ENCODE peak calls at places on chromosomes 2 and 18, in seven cellular contexts. One of them, this sample, is unnamed.

GRCh38 chr2:71705171-71705960 is 252.0 kb downstream of the DYSF start:
- DNase-seq in IMR-90: no peak
- DNase-seq in trophoblast cell: no peak
- DNase-seq in H9: no peak
- DNase-seq in neuronal stem cell: no peak
- DNase-seq in mesenchymal stem cell: no peak
- DNase-seq in H1: no peak
- DNase-seq in this sample: no peak

GRCh38 chr2:70143314-70144150 is 47.3 kb downstream of the C2orf42 start:
- DNase-seq in IMR-90: peak
- DNase-seq in trophoblast cell: peak
- DNase-seq in H9: peak
- DNase-seq in neuronal stem cell: no peak
- DNase-seq in mesenchymal stem cell: peak
- DNase-seq in H1: no peak
- DNase-seq in this sample: peak

GRCh38 chr2:231287696-231288095 is 89.3 kb downstream of the ARMC9 start:
- DNase-seq in IMR-90: no peak
- DNase-seq in trophoblast cell: no peak
- DNase-seq in H9: no peak
- DNase-seq in neuronal stem cell: no peak
- DNase-seq in mesenchymal stem cell: no peak
- DNase-seq in H1: no peak
- DNase-seq in this sample: no peak

GRCh38 chr2:186940463-186940862 is 91.5 kb upstream of the ZSWIM2 start:
- DNase-seq in IMR-90: no peak
- DNase-seq in trophoblast cell: no peak
- DNase-seq in H9: no peak
- DNase-seq in neuronal stem cell: no peak
- DNase-seq in mesenchymal stem cell: no peak
- DNase-seq in H1: no peak
- DNase-seq in this sample: no peak

GRCh38 chr2:172455121-172455515 is 27.7 kb downstream of the ITGA6 start:
- DNase-seq in IMR-90: no peak
- DNase-seq in trophoblast cell: peak
- DNase-seq in H9: no peak
- DNase-seq in neuronal stem cell: no peak
- DNase-seq in mesenchymal stem cell: no peak
- DNase-seq in H1: no peak
- DNase-seq in this sample: no peak

GRCh38 chr2:136381722-136382633 is 264.0 kb upstream of the CXCR4 start:
- DNase-seq in IMR-90: no peak
- DNase-seq in trophoblast cell: no peak
- DNase-seq in H9: no peak
- DNase-seq in neuronal stem cell: no peak
- DNase-seq in mesenchymal stem cell: no peak
- DNase-seq in H1: peak
- DNase-seq in this sample: no peak

GRCh38 chr18:23266717-23267446 is 131.6 kb downstream of the CABLES1 start:
- DNase-seq in IMR-90: no peak
- DNase-seq in trophoblast cell: no peak
- DNase-seq in H9: no peak
- DNase-seq in neuronal stem cell: no peak
- DNase-seq in mesenchymal stem cell: no peak
- DNase-seq in H1: no peak
- DNase-seq in this sample: no peak

GRCh38 chr2:241802806-241803318 is 6.1 kb upstream of the NEU4 start:
- DNase-seq in IMR-90: no peak
- DNase-seq in trophoblast cell: no peak
- DNase-seq in H9: peak
- DNase-seq in neuronal stem cell: no peak
- DNase-seq in mesenchymal stem cell: no peak
- DNase-seq in H1: no peak
- DNase-seq in this sample: no peak

GRCh38 chr18:67525328-67526110 is 9.0 kb upstream of the DSEL start:
- DNase-seq in IMR-90: peak
- DNase-seq in trophoblast cell: peak
- DNase-seq in H9: no peak
- DNase-seq in neuronal stem cell: peak
- DNase-seq in mesenchymal stem cell: peak
- DNase-seq in H1: no peak
- DNase-seq in this sample: peak

GRCh38 chr18:47746615-47747014 is 183.8 kb downstream of the SMAD2 start:
- DNase-seq in IMR-90: no peak
- DNase-seq in trophoblast cell: no peak
- DNase-seq in H9: no peak
- DNase-seq in neuronal stem cell: no peak
- DNase-seq in mesenchymal stem cell: no peak
- DNase-seq in H1: no peak
- DNase-seq in this sample: no peak

GRCh38 chr18:60062396-60062795 is 162.6 kb downstream of the PMAIP1 start:
- DNase-seq in IMR-90: no peak
- DNase-seq in trophoblast cell: no peak
- DNase-seq in H9: no peak
- DNase-seq in neuronal stem cell: no peak
- DNase-seq in mesenchymal stem cell: no peak
- DNase-seq in H1: no peak
- DNase-seq in this sample: no peak

GRCh38 chr2:159445307-159445706 is 158.8 kb upstream of the WDSUB1 start:
- DNase-seq in IMR-90: no peak
- DNase-seq in trophoblast cell: no peak
- DNase-seq in H9: no peak
- DNase-seq in neuronal stem cell: no peak
- DNase-seq in mesenchymal stem cell: no peak
- DNase-seq in H1: no peak
- DNase-seq in this sample: no peak

GRCh38 chr2:231672617-231673347 is 35.5 kb upstream of the PTMA start:
- DNase-seq in IMR-90: peak
- DNase-seq in trophoblast cell: peak
- DNase-seq in H9: peak
- DNase-seq in neuronal stem cell: no peak
- DNase-seq in mesenchymal stem cell: peak
- DNase-seq in H1: peak
- DNase-seq in this sample: peak

GRCh38 chr2:173652311-173652710 is 297.6 kb downstream of the CDCA7 start:
- DNase-seq in IMR-90: peak
- DNase-seq in trophoblast cell: peak
- DNase-seq in H9: no peak
- DNase-seq in neuronal stem cell: no peak
- DNase-seq in mesenchymal stem cell: peak
- DNase-seq in H1: no peak
- DNase-seq in this sample: peak

GRCh38 chr18:3906072-3906471 is 456.1 kb downstream of the TGIF1 start:
- DNase-seq in IMR-90: no peak
- DNase-seq in trophoblast cell: no peak
- DNase-seq in H9: no peak
- DNase-seq in neuronal stem cell: no peak
- DNase-seq in mesenchymal stem cell: no peak
- DNase-seq in H1: no peak
- DNase-seq in this sample: no peak

GRCh38 chr2:161250864-161251436 is 57.3 kb upstream of the PSMD14 start:
- DNase-seq in IMR-90: peak
- DNase-seq in trophoblast cell: peak
- DNase-seq in H9: peak
- DNase-seq in neuronal stem cell: no peak
- DNase-seq in mesenchymal stem cell: peak
- DNase-seq in H1: no peak
- DNase-seq in this sample: peak

GRCh38 chr18:28198588-28198987 is 21.7 kb upstream of the CDH2 start:
- DNase-seq in IMR-90: no peak
- DNase-seq in trophoblast cell: no peak
- DNase-seq in H9: no peak
- DNase-seq in neuronal stem cell: no peak
- DNase-seq in mesenchymal stem cell: no peak
- DNase-seq in H1: no peak
- DNase-seq in this sample: no peak

GRCh38 chr2:133418021-133418420 is 150.2 kb downstream of the NCKAP5 start:
- DNase-seq in IMR-90: no peak
- DNase-seq in trophoblast cell: no peak
- DNase-seq in H9: no peak
- DNase-seq in neuronal stem cell: no peak
- DNase-seq in mesenchymal stem cell: no peak
- DNase-seq in H1: no peak
- DNase-seq in this sample: no peak
- H3K18ac ChIP-seq in IMR-90: no peak
- H3K18ac ChIP-seq in trophoblast cell: no peak
- H3K18ac ChIP-seq in H9: no peak
- H3K18ac ChIP-seq in neuronal stem cell: no peak
- H3K18ac ChIP-seq in mesenchymal stem cell: no peak
- H3K18ac ChIP-seq in H1: no peak
- H3K18ac ChIP-seq in this sample: no peak

GRCh38 chr2:862723-863466 is 87.8 kb upstream of the SNTG2 start:
- DNase-seq in IMR-90: no peak
- DNase-seq in trophoblast cell: no peak
- DNase-seq in H9: peak
- DNase-seq in neuronal stem cell: no peak
- DNase-seq in mesenchymal stem cell: no peak
- DNase-seq in H1: no peak
- DNase-seq in this sample: no peak
- H3K4ac ChIP-seq in IMR-90: no peak
- H3K4ac ChIP-seq in trophoblast cell: no peak
- H3K4ac ChIP-seq in H9: no peak
- H3K4ac ChIP-seq in neuronal stem cell: no peak
- H3K4ac ChIP-seq in mesenchymal stem cell: no peak
- H3K4ac ChIP-seq in H1: no peak
- H3K4ac ChIP-seq in this sample: no peak

GRCh38 chr2:85772841-85773491 is 19.2 kb downstream of the ATOH8 start:
- DNase-seq in IMR-90: no peak
- DNase-seq in trophoblast cell: no peak
- DNase-seq in H9: no peak
- DNase-seq in neuronal stem cell: no peak
- DNase-seq in mesenchymal stem cell: no peak
- DNase-seq in H1: no peak
- DNase-seq in this sample: no peak
- H3K4me2 ChIP-seq in IMR-90: peak
- H3K4me2 ChIP-seq in trophoblast cell: peak
- H3K4me2 ChIP-seq in H9: no peak
- H3K4me2 ChIP-seq in neuronal stem cell: no peak
- H3K4me2 ChIP-seq in mesenchymal stem cell: peak
- H3K4me2 ChIP-seq in H1: peak
- H3K4me2 ChIP-seq in this sample: no peak

GRCh38 chr18:46435031-46435430 is 222.0 kb downstream of the LOXHD1 start:
- DNase-seq in IMR-90: no peak
- DNase-seq in trophoblast cell: no peak
- DNase-seq in H9: no peak
- DNase-seq in neuronal stem cell: no peak
- DNase-seq in mesenchymal stem cell: no peak
- DNase-seq in H1: no peak
- DNase-seq in this sample: no peak
- H3K18ac ChIP-seq in IMR-90: no peak
- H3K18ac ChIP-seq in trophoblast cell: no peak
- H3K18ac ChIP-seq in H9: no peak
- H3K18ac ChIP-seq in neuronal stem cell: no peak
- H3K18ac ChIP-seq in mesenchymal stem cell: no peak
- H3K18ac ChIP-seq in H1: no peak
- H3K18ac ChIP-seq in this sample: no peak

GRCh38 chr2:86031606-86032005 is 74.1 kb downstream of the POLR1A start:
- DNase-seq in IMR-90: no peak
- DNase-seq in trophoblast cell: no peak
- DNase-seq in H9: no peak
- DNase-seq in neuronal stem cell: no peak
- DNase-seq in mesenchymal stem cell: no peak
- DNase-seq in H1: no peak
- DNase-seq in this sample: no peak

GRCh38 chr2:86032861-86033595 is 72.7 kb downstream of the POLR1A start:
- DNase-seq in IMR-90: no peak
- DNase-seq in trophoblast cell: no peak
- DNase-seq in H9: no peak
- DNase-seq in neuronal stem cell: no peak
- DNase-seq in mesenchymal stem cell: no peak
- DNase-seq in H1: no peak
- DNase-seq in this sample: no peak

GRCh38 chr2:86035371-86035882 is 70.3 kb downstream of the POLR1A start:
- DNase-seq in IMR-90: no peak
- DNase-seq in trophoblast cell: no peak
- DNase-seq in H9: no peak
- DNase-seq in neuronal stem cell: no peak
- DNase-seq in mesenchymal stem cell: no peak
- DNase-seq in H1: no peak
- DNase-seq in this sample: no peak

GRCh38 chr2:86035883-86036789 is 69.5 kb downstream of the POLR1A start:
- DNase-seq in IMR-90: peak
- DNase-seq in trophoblast cell: no peak
- DNase-seq in H9: no peak
- DNase-seq in neuronal stem cell: no peak
- DNase-seq in mesenchymal stem cell: peak
- DNase-seq in H1: no peak
- DNase-seq in this sample: peak

DNA sequence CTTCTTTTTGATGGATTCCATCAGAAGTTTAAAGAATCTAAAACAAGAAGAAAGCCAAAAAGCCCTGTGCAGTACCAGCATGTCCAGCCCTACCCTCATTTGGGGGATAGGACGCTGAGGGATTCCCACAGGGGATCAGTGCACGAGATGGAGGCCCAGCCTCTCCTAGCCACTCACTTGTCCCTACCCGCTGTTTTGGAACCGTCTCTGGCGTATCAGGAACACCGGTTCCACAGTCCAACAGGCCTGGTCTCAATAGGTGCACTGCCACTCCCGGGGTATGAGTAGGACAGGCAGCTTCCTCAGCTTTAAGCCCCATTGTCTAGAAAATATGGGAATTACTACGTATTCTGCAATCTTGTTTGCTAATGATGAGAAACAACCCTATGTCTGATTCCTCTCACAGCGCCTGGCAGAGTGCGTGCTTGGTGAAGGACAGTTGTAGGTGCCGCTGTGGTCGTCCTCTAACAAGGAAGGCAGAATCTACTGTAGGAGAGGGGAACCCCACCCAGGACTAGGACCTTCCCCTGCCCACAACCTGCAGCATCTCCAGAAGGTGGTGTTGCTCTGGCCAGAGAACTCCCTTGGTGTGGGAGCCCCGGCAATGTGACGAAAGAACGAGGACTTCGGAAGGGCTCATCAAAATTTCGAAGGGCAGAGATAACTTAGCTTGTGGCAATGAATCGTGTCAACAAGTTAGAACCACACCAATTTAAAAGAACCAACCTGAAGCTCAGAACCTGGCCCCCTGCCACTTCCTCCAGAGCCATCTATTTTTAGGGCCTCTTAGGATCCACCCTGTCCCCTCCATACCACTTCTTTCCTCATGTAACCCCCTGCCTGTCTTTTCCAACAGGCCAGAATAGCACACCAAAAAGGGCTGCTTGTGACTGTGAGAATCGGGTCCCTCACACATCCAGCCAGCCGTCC is 71.7 kb downstream of the POLR1A start:
- DNase-seq in IMR-90: no peak
- DNase-seq in trophoblast cell: no peak
- DNase-seq in H9: no peak
- DNase-seq in neuronal stem cell: no peak
- DNase-seq in mesenchymal stem cell: no peak
- DNase-seq in H1: no peak
- DNase-seq in this sample: no peak
- H3K4ac ChIP-seq in IMR-90: no peak
- H3K4ac ChIP-seq in trophoblast cell: no peak
- H3K4ac ChIP-seq in H9: no peak
- H3K4ac ChIP-seq in neuronal stem cell: no peak
- H3K4ac ChIP-seq in mesenchymal stem cell: peak
- H3K4ac ChIP-seq in H1: no peak
- H3K4ac ChIP-seq in this sample: no peak

GRCh38 chr2:170819941-170820646 is 3.4 kb downstream of the GAD1 start:
- DNase-seq in IMR-90: no peak
- DNase-seq in trophoblast cell: no peak
- DNase-seq in H9: peak
- DNase-seq in neuronal stem cell: peak
- DNase-seq in mesenchymal stem cell: no peak
- DNase-seq in H1: peak
- DNase-seq in this sample: peak
- H3K4me2 ChIP-seq in IMR-90: no peak
- H3K4me2 ChIP-seq in trophoblast cell: peak
- H3K4me2 ChIP-seq in H9: peak
- H3K4me2 ChIP-seq in neuronal stem cell: no peak
- H3K4me2 ChIP-seq in mesenchymal stem cell: no peak
- H3K4me2 ChIP-seq in H1: peak
- H3K4me2 ChIP-seq in this sample: peak